ENCODE peak calls at places on chromosomes 5 and 9, in four cellular contexts. V is stomach, J is H1, I is A549. E is an unnamed sample.

GRCh38 chr5:148687427-148687826 is 33.1 kb upstream of the HTR4 start:
- DNase-seq in V (no peak), J (peak), I (no peak), E (no peak)

GRCh38 chr9:121963542-121963995 is 129.5 kb downstream of the TTLL11 start:
- DNase-seq in V (no peak), J (no peak), I (no peak), E (no peak)

GRCh38 chr5:30401479-30402058 is 791.9 kb upstream of the CDH6 start:
- DNase-seq in V (peak), J (no peak), I (no peak), E (peak)

GRCh38 chr5:137234973-137235943 is 263.9 kb downstream of the SPOCK1 start:
- DNase-seq in V (no peak), J (no peak), I (no peak), E (no peak)

GRCh38 chr5:107743357-107744000 is 72.7 kb upstream of the EFNA5 start:
- DNase-seq in V (no peak), J (no peak), I (peak), E (no peak)

GRCh38 chr5:3197699-3198098 is 397.9 kb upstream of the IRX1 start:
- DNase-seq in V (no peak), J (no peak), I (no peak), E (no peak)

GRCh38 chr9:134358026-134358967 is 32.0 kb downstream of the RXRA start:
- DNase-seq in V (peak), J (no peak), I (no peak), E (no peak)

GRCh38 chr5:12883395-12883794 is 979.1 kb upstream of the CTNND2 start:
- DNase-seq in V (no peak), J (peak), I (no peak), E (no peak)

GRCh38 chr9:100229561-100229960 is 123.2 kb downstream of the TEX10 start:
- DNase-seq in V (no peak), J (no peak), I (no peak), E (no peak)

GRCh38 chr5:116559239-116559638 is 15.4 kb downstream of the SEMA6A start:
- DNase-seq in V (no peak), J (no peak), I (no peak), E (no peak)

GRCh38 chr9:38339087-38339486 is 53.4 kb upstream of the ALDH1B1 start:
- DNase-seq in V (no peak), J (no peak), I (no peak), E (no peak)

GRCh38 chr5:127192836-127193341 is 97.7 kb upstream of the MEGF10 start:
- DNase-seq in V (no peak), J (no peak), I (no peak), E (no peak)

GRCh38 chr5:40486437-40487270 is 193.1 kb upstream of the PTGER4 start:
- DNase-seq in V (no peak), J (no peak), I (no peak), E (peak)

DNA sequence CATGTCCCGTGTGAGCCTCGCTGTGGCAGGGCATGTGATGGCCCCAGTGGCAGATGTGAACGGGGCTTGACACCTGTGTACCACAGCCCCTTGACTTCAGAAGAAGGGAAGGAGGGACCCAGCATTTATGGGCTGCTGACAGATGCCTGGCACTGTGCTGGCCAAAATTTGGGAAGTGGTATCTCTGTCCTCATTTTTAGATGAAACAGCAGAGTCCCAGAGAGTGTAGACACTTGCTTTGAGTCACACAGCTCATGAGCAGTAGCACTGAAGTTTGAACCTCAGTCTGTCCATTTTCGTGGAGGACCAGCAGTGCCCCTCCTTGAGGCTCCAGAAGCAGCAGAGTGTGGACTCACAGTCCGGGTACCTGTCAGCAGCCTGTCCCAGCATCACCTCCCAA is 16.5 kb downstream of the NEK6 start:
- DNase-seq in V (no peak), J (no peak), I (no peak), E (no peak)
- TF ChIP-seq POLR2A in V (no peak), J (no peak), I (no peak), E (no peak)

DNA sequence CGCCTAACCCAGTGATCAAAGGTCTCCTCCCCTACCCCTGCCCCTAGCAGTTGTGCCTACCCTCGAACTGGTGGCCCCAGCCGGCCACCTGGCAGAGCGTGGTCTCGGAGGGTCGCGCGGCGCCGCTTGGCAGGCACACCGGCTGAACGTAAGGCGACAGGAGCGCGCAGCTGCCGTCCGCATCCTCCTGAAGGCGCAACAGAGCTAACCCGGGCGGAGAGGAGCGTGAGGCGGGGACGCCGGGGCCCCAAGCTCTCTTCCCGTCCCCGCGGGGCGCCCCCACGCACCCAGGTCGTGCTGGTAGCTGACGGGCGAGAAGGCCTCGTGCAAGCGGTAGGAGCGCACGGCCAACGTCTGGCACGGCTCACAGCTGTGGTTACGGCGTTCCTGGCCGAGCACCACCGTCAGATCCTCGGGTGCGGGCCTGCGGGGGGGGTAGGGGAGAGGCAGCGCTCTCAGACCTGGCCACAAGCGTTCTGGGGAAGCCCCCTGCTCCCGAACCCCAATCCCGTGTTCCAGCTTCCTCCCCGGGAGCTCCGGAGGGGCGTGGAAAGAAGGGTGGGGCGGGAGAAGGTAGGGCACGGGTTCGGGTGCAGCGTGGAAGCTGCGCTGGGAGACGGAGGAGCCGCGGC is 2.8 kb upstream of the PFN3 start:
- DNase-seq in V (peak), J (no peak), I (peak), E (no peak)
- H3K27ac ChIP-seq in V (no peak), J (no peak), I (peak), E (no peak)

GRCh38 chr5:136216230-136216629 is 23.3 kb upstream of the SMIM32 start:
- DNase-seq in V (no peak), J (no peak), I (no peak), E (no peak)
- TF ChIP-seq POLR2A in V (no peak), J (no peak), I (no peak), E (no peak)

DNA sequence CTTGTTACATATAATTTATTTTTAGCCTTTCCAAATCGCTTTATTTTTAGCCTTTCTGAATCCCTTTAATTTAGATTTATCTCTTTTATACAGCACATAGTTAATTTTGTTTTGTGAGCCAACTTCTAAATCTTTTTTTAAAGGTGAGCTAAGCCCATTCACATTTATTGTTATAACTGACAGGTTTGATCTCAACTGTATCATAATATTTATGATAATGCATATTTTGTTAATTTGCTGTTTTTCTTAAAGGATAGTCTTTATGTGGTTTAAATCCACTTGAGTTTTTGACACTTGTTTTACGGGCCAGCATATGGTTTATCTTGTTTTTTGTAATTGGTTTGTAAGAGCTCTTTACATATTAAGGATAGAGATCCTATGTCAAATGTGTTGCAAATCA is 177.8 kb upstream of the SMIM23 start:
- DNase-seq in V (no peak), J (no peak), I (no peak), E (no peak)
- H3K27ac ChIP-seq in V (no peak), J (no peak), I (no peak), E (no peak)

DNA sequence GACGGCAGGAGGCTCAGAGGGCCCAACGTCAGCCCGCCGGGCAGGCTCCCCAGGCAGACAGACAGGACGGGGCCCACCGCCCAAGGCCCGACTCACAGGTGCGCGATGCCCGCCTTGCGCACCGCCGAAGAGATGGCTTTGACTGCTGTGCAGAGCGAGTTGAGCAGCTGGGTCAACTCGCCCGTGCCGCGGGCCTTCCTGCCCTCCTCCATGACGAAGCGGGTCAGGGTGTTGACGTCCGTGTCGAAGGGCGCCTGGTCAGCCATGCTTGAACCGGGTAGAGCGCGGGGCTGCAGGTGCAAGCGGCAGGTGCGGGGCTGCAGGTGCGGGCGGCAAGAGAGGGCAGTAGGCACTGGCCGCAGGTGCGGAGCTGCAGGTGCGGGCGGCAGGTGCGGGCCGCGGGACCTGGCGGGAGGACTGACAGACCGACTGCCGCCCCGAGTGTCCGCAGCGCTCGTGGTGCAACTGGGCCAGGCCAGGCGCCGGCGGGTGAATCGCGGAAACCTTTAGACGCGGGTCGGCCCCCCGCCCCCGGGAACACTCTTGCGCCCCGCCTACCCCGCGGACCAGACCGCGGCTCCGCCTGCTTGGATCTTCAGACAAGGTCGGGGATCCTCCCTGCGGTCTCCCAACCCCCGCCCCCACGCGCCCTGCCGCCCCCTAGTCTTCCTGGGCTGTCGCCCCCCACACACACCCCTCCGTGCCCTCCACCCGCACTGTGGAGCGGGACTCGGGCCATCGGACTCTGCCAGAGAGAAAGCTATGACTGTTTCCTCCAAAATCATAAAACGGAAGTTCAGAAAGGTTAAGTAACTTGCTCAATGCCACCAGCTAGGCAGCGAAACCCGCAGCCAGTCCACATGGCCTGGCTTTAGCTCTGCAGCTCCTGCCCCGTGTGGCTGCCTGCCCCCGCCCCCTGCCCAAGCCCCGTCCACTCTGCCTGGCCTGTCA is at the start of gene FBP1:
- DNase-seq in V (peak), J (no peak), I (no peak), E (no peak)
- TF ChIP-seq POLR2A in V (no peak), J (no peak), I (no peak), E (no peak)

DNA sequence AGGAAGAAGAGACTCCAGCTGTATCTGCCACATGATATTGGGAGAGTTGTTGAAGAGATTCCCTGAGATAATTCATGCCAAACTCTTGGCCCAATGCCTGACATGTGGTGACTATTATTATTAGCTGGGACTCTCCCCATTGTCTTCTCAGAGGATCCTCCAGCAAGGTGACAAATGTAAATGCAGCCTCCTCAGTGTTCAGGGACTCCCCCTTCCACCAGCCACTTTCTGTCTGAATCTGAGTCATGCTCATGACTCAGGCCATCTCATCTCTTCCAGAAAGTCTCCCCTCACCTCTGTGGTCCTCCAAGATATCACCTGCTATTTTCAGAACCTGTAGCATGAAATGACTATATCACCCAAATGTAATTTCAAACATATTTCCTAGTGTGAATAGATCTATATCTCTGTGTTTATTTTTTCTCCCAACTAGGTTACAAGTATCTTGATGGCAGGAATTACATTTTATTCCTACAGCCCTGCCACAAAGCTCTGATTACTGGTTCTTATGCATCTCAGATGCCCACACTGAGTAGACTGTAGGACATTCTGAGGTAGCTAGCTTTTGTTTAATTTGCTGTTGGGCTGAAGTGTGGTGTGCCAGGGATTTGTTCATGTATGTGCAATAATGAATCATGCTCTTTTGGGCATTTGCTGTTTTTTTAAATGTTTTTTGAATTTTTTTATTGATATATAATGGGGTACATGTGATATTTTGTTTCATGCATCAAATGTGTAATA is 126.6 kb upstream of the IL12B start:
- DNase-seq in V (no peak), J (no peak), I (peak), E (no peak)
- H3K27ac ChIP-seq in V (no peak), J (no peak), I (no peak), E (no peak)

E was measured in tibial nerve.